ENCODE peak calls at places on chromosomes 11 and 22, in nine cellular contexts. M is PC-3, O is ovary, B is tibial artery, F is stomach, K is brain microvascular endothelial cell, V is pancreas, E is left ventricle myocardium inferior, U is transverse colon. R is an unnamed sample.

GRCh38 chr11:7671347-7671746 is 2.0 kb downstream of the CYB5R2 start:
- DNase-seq in U (no peak), M (peak; percentile 41), K (no peak), V (no peak), F (peak; percentile 73), B (no peak), O (peak; percentile 46), E (no peak), R (no peak)

GRCh38 chr11:34513674-34513995 is at the start of gene ELF5:
- DNase-seq in V (no peak), U (no peak), K (no peak), E (no peak), M (peak; percentile 9), B (no peak), F (no peak), O (no peak), R (no peak)

GRCh38 chr22:35299717-35300497 is at the start of gene TOM1:
- DNase-seq in B (peak; percentile 98), V (peak; percentile 99), U (peak; percentile 98), M (peak; percentile 96), O (peak; percentile 96), E (peak; percentile 97), F (peak; percentile 98), K (peak; percentile 99), R (peak; percentile 97)

GRCh38 chr11:117696489-117696888 is 100.5 kb downstream of the DSCAML1 start:
- DNase-seq in M (no peak), B (no peak), U (no peak), K (no peak), F (no peak), V (no peak), O (no peak), E (no peak), R (no peak)

GRCh38 chr11:126884192-126884973 is 116.2 kb downstream of the KIRREL3 start:
- DNase-seq in E (no peak), M (no peak), U (no peak), O (no peak), B (no peak), K (no peak), V (no peak), F (no peak), R (no peak)

GRCh38 chr11:27347949-27348879 is 14.8 kb downstream of the CCDC34 start:
- DNase-seq in V (no peak), O (no peak), E (no peak), U (no peak), M (peak; percentile 47), K (no peak), B (no peak), F (no peak), R (no peak)

GRCh38 chr11:58046231-58046630 is 15.5 kb downstream of the OR6Q1 start:
- DNase-seq in V (no peak), U (no peak), O (no peak), M (no peak), F (no peak), B (no peak), E (no peak), K (no peak), R (no peak)

GRCh38 chr11:61892085-61892370 is 683 bp upstream of the FADS3 start:
- DNase-seq in K (no peak), O (no peak), M (no peak), U (no peak), V (no peak), F (no peak), B (no peak), E (no peak), R (no peak)

GRCh38 chr11:36347384-36347906 is 51.4 kb downstream of the PRR5L start:
- DNase-seq in O (no peak), E (no peak), K (no peak), U (no peak), V (no peak), M (no peak), B (no peak), F (no peak), R (no peak)

GRCh38 chr11:15742626-15743243 is 613.6 kb downstream of the SOX6 start:
- DNase-seq in B (no peak), K (no peak), F (no peak), V (no peak), O (no peak), E (no peak), U (no peak), M (no peak), R (no peak)

GRCh38 chr11:108319541-108320145 is 96.8 kb downstream of the ATM start:
- DNase-seq in V (no peak), F (no peak), U (no peak), M (no peak), O (no peak), B (no peak), E (no peak), K (no peak), R (no peak)

GRCh38 chr11:133742388-133742787 is 102.9 kb downstream of the SPATA19 start:
- DNase-seq in U (no peak), E (no peak), V (no peak), B (no peak), F (no peak), K (no peak), O (no peak), M (no peak), R (no peak)

GRCh38 chr11:75737314-75737713 is 19.7 kb downstream of the MOGAT2 start:
- DNase-seq in V (no peak), B (no peak), K (no peak), E (no peak), F (no peak), U (no peak), O (no peak), M (no peak), R (no peak)

GRCh38 chr22:19753090-19753842 is 7.3 kb upstream of the TBX1 start:
- DNase-seq in E (no peak), V (no peak), K (no peak), F (no peak), B (no peak), O (no peak), M (no peak), U (no peak), R (no peak)
- H3K27me3 ChIP-seq in E (peaks cover 90% of the 10 kb centered on the region), V (no peaks in the 10 kb centered on the region), K (peaks cover 59% of the 10 kb centered on the region), F (peaks cover 23% of the 10 kb centered on the region), B (peaks cover 4% of the 10 kb centered on the region), O (peaks cover 4% of the 10 kb centered on the region), M (no peaks in the 10 kb centered on the region), U (peaks cover 77% of the 10 kb centered on the region), R (peaks cover 41% of the 10 kb centered on the region)

DNA sequence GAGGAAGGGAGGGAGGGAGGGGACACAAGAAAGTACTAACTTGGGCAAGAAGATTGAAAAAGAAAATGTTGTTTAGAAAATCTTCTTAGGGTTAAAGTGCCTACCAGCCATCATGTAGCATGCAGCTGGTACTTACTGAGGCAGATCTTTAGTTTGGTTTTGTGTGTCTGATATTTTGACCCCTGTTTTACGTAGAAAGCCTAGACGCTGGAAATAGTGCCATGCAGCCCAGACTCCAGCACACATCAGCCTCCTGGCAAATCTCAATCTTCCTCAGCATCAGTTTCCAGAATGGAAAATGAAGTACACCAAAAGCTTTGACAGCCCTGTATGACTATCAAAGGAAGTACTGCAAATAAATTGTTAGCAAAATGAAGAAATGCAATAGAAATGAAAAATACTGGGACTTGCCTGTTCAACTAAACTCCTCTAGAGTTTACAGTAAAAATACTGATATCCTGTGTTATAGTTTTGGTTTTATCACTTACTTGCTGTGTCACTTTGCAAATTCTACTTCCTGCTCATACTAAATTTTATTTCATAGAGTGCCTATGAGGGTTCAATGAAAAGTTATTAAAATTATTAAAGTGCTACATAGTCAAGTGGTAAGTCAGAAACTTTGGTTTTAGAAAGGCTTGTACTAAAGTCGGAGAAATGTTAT is 7.4 kb downstream of the USP28 start:
- DNase-seq in E (no peak), U (no peak), O (no peak), M (no peak), B (no peak), K (no peak), F (no peak), V (no peak), R (no peak)
- TF ChIP-seq CTCF in E (no peak), U (no peak), O (no peak), M (no peak), B (no peak), K (no peak), F (no peak), V (no peak), R (no peak)

DNA sequence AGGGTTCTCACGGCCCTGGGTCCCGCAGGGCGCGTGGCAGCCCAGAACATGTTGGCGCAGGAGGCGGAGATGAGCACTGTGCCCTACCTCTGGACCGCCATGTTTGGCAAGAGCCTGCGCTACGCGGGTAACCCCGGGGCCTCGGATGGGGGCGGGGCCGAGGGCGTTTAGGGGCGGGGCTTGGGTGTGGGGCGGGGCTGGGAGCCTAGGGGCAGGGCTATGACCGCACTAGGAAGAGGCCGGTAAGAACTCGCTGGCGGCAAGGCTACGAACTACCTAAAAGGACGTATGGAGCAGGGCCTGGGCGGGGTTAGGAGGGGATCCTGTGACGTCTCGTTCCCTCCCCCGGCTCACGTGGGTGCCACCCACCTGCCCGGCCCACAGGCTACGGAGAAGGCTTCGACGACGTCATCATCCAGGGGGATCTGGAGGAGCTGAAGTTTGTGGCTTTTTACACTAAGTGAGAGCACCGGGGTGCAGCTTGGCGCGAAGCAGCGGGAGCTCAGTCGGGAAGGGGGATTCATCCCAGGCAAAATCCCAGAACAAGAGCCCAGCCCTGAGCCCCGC is 2.8 kb upstream of the LZTR1 start:
- DNase-seq in E (peak; percentile 53), O (peak; percentile 57), F (peak; percentile 67), K (peak; percentile 71), B (no peak), U (peak; percentile 81), M (no peak), V (peak; percentile 76), R (peak; percentile 88)
- H3K4me3 ChIP-seq in E (peak overlapping the region; percentile 52), O (peak overlapping the region; percentile 4), F (peak overlapping the region; percentile 18), K (peak overlapping the region; percentile 29), B (peak overlapping the region; percentile 21), U (no peak overlapping the region), M (no peak overlapping the region), V (no peak overlapping the region), R (no peak overlapping the region)

GRCh38 chr22:43109921-43110443 is 568 bp upstream of the BIK start:
- DNase-seq in B (no peak), O (no peak), F (no peak), K (no peak), M (no peak), U (no peak), V (no peak), E (no peak), R (no peak)
- H3K27me3 ChIP-seq in B (no peaks in the 10 kb centered on the region), O (no peaks in the 10 kb centered on the region), F (no peaks in the 10 kb centered on the region), K (peaks cover 19% of the 10 kb centered on the region), M (no peaks in the 10 kb centered on the region), U (peaks cover 33% of the 10 kb centered on the region), V (no peaks in the 10 kb centered on the region), E (peaks cover 54% of the 10 kb centered on the region), R (no peaks in the 10 kb centered on the region)

GRCh38 chr11:2122907-2123627 is 16.1 kb downstream of the IGF2 start:
- DNase-seq in M (no peak), F (no peak), U (no peak), E (no peak), B (no peak), O (no peak), V (peak; percentile 26), K (no peak), R (no peak)
- TF ChIP-seq CTCF in M (no peak), F (no peak), U (no peak), E (no peak), B (no peak), O (no peak), V (no peak), K (peak; percentile 16), R (no peak)

R was measured in adrenal gland.